ENCODE peak calls at places on chromosomes 5 and 9, in ten cellular contexts. One of them, this sample, is unnamed. For H3K36me3, the result is how much of the 10 kb centered on the place peaks cover.

GRCh38 chr5:91266184-91266705 is 116.9 kb downstream of the ARRDC3 start:
- DNase-seq in CD4-positive, CD25-positive, alpha-beta regulatory T cell: no peak
- DNase-seq in IMR-90: peak
- DNase-seq in kidney epithelial cell: no peak
- DNase-seq in heart left ventricle: no peak
- DNase-seq in Caco-2: no peak
- DNase-seq in WERI-Rb-1: no peak
- DNase-seq in mammary epithelial cell: peak
- DNase-seq in lung: no peak
- DNase-seq in left lung: no peak
- DNase-seq in this sample: peak

GRCh38 chr9:133948138-133948537 is 44.0 kb downstream of the VAV2 start:
- DNase-seq in Caco-2: no peak
- DNase-seq in CD4-positive, CD25-positive, alpha-beta regulatory T cell: no peak
- DNase-seq in lung: no peak
- DNase-seq in WERI-Rb-1: no peak
- DNase-seq in IMR-90: no peak
- DNase-seq in left lung: peak
- DNase-seq in kidney epithelial cell: no peak
- DNase-seq in heart left ventricle: peak
- DNase-seq in mammary epithelial cell: no peak
- DNase-seq in this sample: no peak

GRCh38 chr5:141319699-141320098 is 885 bp downstream of the TAF7 start:
- DNase-seq in IMR-90: no peak
- DNase-seq in heart left ventricle: no peak
- DNase-seq in kidney epithelial cell: no peak
- DNase-seq in WERI-Rb-1: no peak
- DNase-seq in mammary epithelial cell: no peak
- DNase-seq in Caco-2: no peak
- DNase-seq in left lung: no peak
- DNase-seq in lung: no peak
- DNase-seq in CD4-positive, CD25-positive, alpha-beta regulatory T cell: no peak
- DNase-seq in this sample: no peak

GRCh38 chr5:179281688-179282087 is 63.6 kb downstream of the ADAMTS2 start:
- DNase-seq in left lung: no peak
- DNase-seq in Caco-2: no peak
- DNase-seq in lung: no peak
- DNase-seq in mammary epithelial cell: no peak
- DNase-seq in heart left ventricle: no peak
- DNase-seq in IMR-90: no peak
- DNase-seq in kidney epithelial cell: no peak
- DNase-seq in CD4-positive, CD25-positive, alpha-beta regulatory T cell: no peak
- DNase-seq in WERI-Rb-1: no peak
- DNase-seq in this sample: no peak

GRCh38 chr9:106058460-106058859 is 364.1 kb downstream of the TMEM38B start:
- DNase-seq in lung: no peak
- DNase-seq in left lung: peak
- DNase-seq in Caco-2: no peak
- DNase-seq in kidney epithelial cell: no peak
- DNase-seq in heart left ventricle: no peak
- DNase-seq in WERI-Rb-1: no peak
- DNase-seq in IMR-90: no peak
- DNase-seq in CD4-positive, CD25-positive, alpha-beta regulatory T cell: no peak
- DNase-seq in mammary epithelial cell: no peak
- DNase-seq in this sample: no peak

GRCh38 chr9:116278326-116278725 is 124.7 kb downstream of the PAPPA start:
- DNase-seq in mammary epithelial cell: no peak
- DNase-seq in WERI-Rb-1: no peak
- DNase-seq in lung: no peak
- DNase-seq in IMR-90: no peak
- DNase-seq in CD4-positive, CD25-positive, alpha-beta regulatory T cell: no peak
- DNase-seq in kidney epithelial cell: no peak
- DNase-seq in heart left ventricle: no peak
- DNase-seq in Caco-2: no peak
- DNase-seq in left lung: no peak
- DNase-seq in this sample: no peak

GRCh38 chr9:886886-887285 is 45.4 kb downstream of the DMRT1 start:
- DNase-seq in Caco-2: no peak
- DNase-seq in IMR-90: no peak
- DNase-seq in kidney epithelial cell: no peak
- DNase-seq in mammary epithelial cell: no peak
- DNase-seq in lung: no peak
- DNase-seq in WERI-Rb-1: peak
- DNase-seq in heart left ventricle: no peak
- DNase-seq in left lung: no peak
- DNase-seq in CD4-positive, CD25-positive, alpha-beta regulatory T cell: no peak
- DNase-seq in this sample: no peak

GRCh38 chr5:106269252-106269843 is 1401.4 kb downstream of the EFNA5 start:
- DNase-seq in Caco-2: no peak
- DNase-seq in mammary epithelial cell: peak
- DNase-seq in WERI-Rb-1: no peak
- DNase-seq in kidney epithelial cell: peak
- DNase-seq in heart left ventricle: no peak
- DNase-seq in left lung: no peak
- DNase-seq in lung: no peak
- DNase-seq in CD4-positive, CD25-positive, alpha-beta regulatory T cell: no peak
- DNase-seq in IMR-90: peak
- DNase-seq in this sample: peak

GRCh38 chr5:96144289-96144688 is 182.6 kb upstream of the ELL2 start:
- DNase-seq in kidney epithelial cell: no peak
- DNase-seq in heart left ventricle: no peak
- DNase-seq in CD4-positive, CD25-positive, alpha-beta regulatory T cell: no peak
- DNase-seq in IMR-90: no peak
- DNase-seq in Caco-2: no peak
- DNase-seq in WERI-Rb-1: no peak
- DNase-seq in lung: no peak
- DNase-seq in left lung: no peak
- DNase-seq in mammary epithelial cell: no peak
- DNase-seq in this sample: no peak

GRCh38 chr5:158084292-158084691 is 225.3 kb upstream of the CLINT1 start:
- DNase-seq in heart left ventricle: no peak
- DNase-seq in left lung: no peak
- DNase-seq in WERI-Rb-1: no peak
- DNase-seq in Caco-2: no peak
- DNase-seq in mammary epithelial cell: peak
- DNase-seq in kidney epithelial cell: no peak
- DNase-seq in lung: no peak
- DNase-seq in CD4-positive, CD25-positive, alpha-beta regulatory T cell: no peak
- DNase-seq in IMR-90: no peak
- DNase-seq in this sample: no peak

GRCh38 chr9:18452276-18452675 is 21.7 kb upstream of the ADAMTSL1 start:
- DNase-seq in left lung: no peak
- DNase-seq in CD4-positive, CD25-positive, alpha-beta regulatory T cell: no peak
- DNase-seq in kidney epithelial cell: no peak
- DNase-seq in IMR-90: no peak
- DNase-seq in Caco-2: no peak
- DNase-seq in heart left ventricle: no peak
- DNase-seq in WERI-Rb-1: no peak
- DNase-seq in mammary epithelial cell: no peak
- DNase-seq in lung: no peak
- DNase-seq in this sample: no peak

GRCh38 chr9:6049798-6050197 is 34.4 kb upstream of the RANBP6 start:
- DNase-seq in Caco-2: no peak
- DNase-seq in IMR-90: no peak
- DNase-seq in lung: no peak
- DNase-seq in CD4-positive, CD25-positive, alpha-beta regulatory T cell: no peak
- DNase-seq in mammary epithelial cell: peak
- DNase-seq in left lung: no peak
- DNase-seq in WERI-Rb-1: no peak
- DNase-seq in kidney epithelial cell: no peak
- DNase-seq in heart left ventricle: no peak
- DNase-seq in this sample: no peak

GRCh38 chr5:64026493-64026892 is 64.2 kb upstream of the HTR1A start:
- DNase-seq in IMR-90: no peak
- DNase-seq in CD4-positive, CD25-positive, alpha-beta regulatory T cell: no peak
- DNase-seq in lung: no peak
- DNase-seq in left lung: no peak
- DNase-seq in Caco-2: no peak
- DNase-seq in heart left ventricle: no peak
- DNase-seq in WERI-Rb-1: no peak
- DNase-seq in kidney epithelial cell: no peak
- DNase-seq in mammary epithelial cell: no peak
- DNase-seq in this sample: no peak

GRCh38 chr9:30773427-30773826 is 1611.0 kb upstream of the ACO1 start:
- DNase-seq in kidney epithelial cell: no peak
- DNase-seq in CD4-positive, CD25-positive, alpha-beta regulatory T cell: no peak
- DNase-seq in heart left ventricle: no peak
- DNase-seq in Caco-2: no peak
- DNase-seq in mammary epithelial cell: no peak
- DNase-seq in IMR-90: no peak
- DNase-seq in WERI-Rb-1: no peak
- DNase-seq in lung: no peak
- DNase-seq in left lung: peak
- DNase-seq in this sample: no peak

GRCh38 chr5:53749611-53750010 is 189.2 kb downstream of the NDUFS4 start:
- DNase-seq in Caco-2: no peak
- DNase-seq in WERI-Rb-1: no peak
- DNase-seq in IMR-90: peak
- DNase-seq in left lung: no peak
- DNase-seq in lung: no peak
- DNase-seq in heart left ventricle: no peak
- DNase-seq in CD4-positive, CD25-positive, alpha-beta regulatory T cell: no peak
- DNase-seq in mammary epithelial cell: no peak
- DNase-seq in kidney epithelial cell: no peak
- DNase-seq in this sample: no peak

DNA sequence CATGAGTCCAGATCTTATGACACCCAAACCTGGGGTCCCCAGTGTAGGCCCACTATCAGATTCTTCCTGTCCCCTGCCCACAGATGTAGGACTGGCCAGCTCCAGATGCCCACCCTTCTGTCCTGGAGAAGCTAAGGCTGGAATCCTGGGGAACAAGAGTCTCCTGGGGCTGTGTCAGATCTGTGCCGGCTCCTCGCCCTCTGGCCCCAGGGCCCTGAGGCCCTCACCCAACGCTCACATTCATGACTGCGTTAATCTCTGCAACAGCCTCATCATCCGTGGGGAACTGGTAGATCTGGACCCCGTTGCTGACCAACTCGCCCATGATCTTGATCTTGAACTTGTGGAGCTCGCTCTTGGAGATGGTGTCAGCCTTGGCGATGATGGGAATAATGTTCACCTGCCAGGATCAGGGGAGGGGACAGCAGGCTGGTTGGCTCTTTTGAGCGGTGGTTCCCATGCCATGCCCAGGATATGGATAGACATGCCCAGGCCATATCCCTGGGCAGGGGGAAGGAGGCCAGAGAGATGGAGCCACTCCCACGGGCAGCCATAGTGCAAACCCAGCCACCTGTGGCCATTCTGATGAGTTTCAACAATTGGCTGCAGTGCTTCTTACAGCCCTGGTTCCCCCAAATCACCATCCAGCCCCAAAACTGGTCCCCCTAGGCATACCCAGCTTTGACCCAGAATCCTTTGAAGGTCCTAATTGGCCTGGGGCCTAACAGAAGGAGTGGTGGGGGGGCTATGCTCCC is 14.6 kb downstream of the SEPTIN8 start:
- DNase-seq in mammary epithelial cell: no peak
- DNase-seq in Caco-2: no peak
- DNase-seq in CD4-positive, CD25-positive, alpha-beta regulatory T cell: no peak
- DNase-seq in left lung: no peak
- DNase-seq in kidney epithelial cell: no peak
- DNase-seq in WERI-Rb-1: no peak
- DNase-seq in IMR-90: no peak
- DNase-seq in lung: no peak
- DNase-seq in heart left ventricle: no peak
- DNase-seq in this sample: no peak
- H3K36me3 ChIP-seq in mammary epithelial cell: under half
- H3K36me3 ChIP-seq in Caco-2: under half
- H3K36me3 ChIP-seq in CD4-positive, CD25-positive, alpha-beta regulatory T cell: under half
- H3K36me3 ChIP-seq in left lung: half or more
- H3K36me3 ChIP-seq in kidney epithelial cell: under half
- H3K36me3 ChIP-seq in WERI-Rb-1: half or more
- H3K36me3 ChIP-seq in IMR-90: half or more
- H3K36me3 ChIP-seq in lung: under half
- H3K36me3 ChIP-seq in heart left ventricle: under half
- H3K36me3 ChIP-seq in this sample: under half

DNA sequence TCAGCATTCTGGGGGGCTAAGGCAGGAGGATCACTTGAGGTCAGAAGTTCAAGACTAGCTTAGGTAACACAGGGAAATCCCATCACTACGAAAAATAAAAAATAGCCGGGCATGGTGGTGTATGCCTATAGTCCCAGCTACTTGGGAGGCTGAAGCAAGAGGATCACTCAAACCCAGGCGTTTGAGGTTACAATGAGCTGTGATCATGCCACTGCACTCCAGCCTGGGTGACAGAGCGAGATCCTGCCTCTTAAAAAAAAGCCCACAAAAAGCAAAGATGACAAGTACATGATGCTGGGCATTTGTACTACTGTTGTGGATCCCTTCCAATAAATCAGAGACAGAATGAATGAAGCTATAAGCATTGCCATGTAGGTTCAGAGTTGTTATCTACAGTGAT is 320.1 kb upstream of the PANK3 start:
- DNase-seq in kidney epithelial cell: no peak
- DNase-seq in left lung: no peak
- DNase-seq in mammary epithelial cell: no peak
- DNase-seq in lung: no peak
- DNase-seq in Caco-2: no peak
- DNase-seq in CD4-positive, CD25-positive, alpha-beta regulatory T cell: no peak
- DNase-seq in IMR-90: no peak
- DNase-seq in WERI-Rb-1: no peak
- DNase-seq in heart left ventricle: no peak
- DNase-seq in this sample: no peak
- H3K4me3 ChIP-seq in kidney epithelial cell: no peak
- H3K4me3 ChIP-seq in left lung: no peak
- H3K4me3 ChIP-seq in mammary epithelial cell: no peak
- H3K4me3 ChIP-seq in lung: no peak
- H3K4me3 ChIP-seq in Caco-2: no peak
- H3K4me3 ChIP-seq in CD4-positive, CD25-positive, alpha-beta regulatory T cell: no peak
- H3K4me3 ChIP-seq in IMR-90: no peak
- H3K4me3 ChIP-seq in WERI-Rb-1: no peak
- H3K4me3 ChIP-seq in heart left ventricle: no peak
- H3K4me3 ChIP-seq in this sample: no peak

GRCh38 chr9:90890146-90890545 is 88.5 kb downstream of the SYK start:
- DNase-seq in Caco-2: no peak
- DNase-seq in IMR-90: no peak
- DNase-seq in mammary epithelial cell: no peak
- DNase-seq in kidney epithelial cell: no peak
- DNase-seq in WERI-Rb-1: no peak
- DNase-seq in heart left ventricle: no peak
- DNase-seq in lung: no peak
- DNase-seq in left lung: no peak
- DNase-seq in CD4-positive, CD25-positive, alpha-beta regulatory T cell: no peak
- DNase-seq in this sample: no peak
- H3K36me3 ChIP-seq in Caco-2: under half
- H3K36me3 ChIP-seq in IMR-90: under half
- H3K36me3 ChIP-seq in mammary epithelial cell: under half
- H3K36me3 ChIP-seq in kidney epithelial cell: under half
- H3K36me3 ChIP-seq in WERI-Rb-1: half or more
- H3K36me3 ChIP-seq in heart left ventricle: under half
- H3K36me3 ChIP-seq in lung: under half
- H3K36me3 ChIP-seq in left lung: half or more
- H3K36me3 ChIP-seq in CD4-positive, CD25-positive, alpha-beta regulatory T cell: under half
- H3K36me3 ChIP-seq in this sample: under half

DNA sequence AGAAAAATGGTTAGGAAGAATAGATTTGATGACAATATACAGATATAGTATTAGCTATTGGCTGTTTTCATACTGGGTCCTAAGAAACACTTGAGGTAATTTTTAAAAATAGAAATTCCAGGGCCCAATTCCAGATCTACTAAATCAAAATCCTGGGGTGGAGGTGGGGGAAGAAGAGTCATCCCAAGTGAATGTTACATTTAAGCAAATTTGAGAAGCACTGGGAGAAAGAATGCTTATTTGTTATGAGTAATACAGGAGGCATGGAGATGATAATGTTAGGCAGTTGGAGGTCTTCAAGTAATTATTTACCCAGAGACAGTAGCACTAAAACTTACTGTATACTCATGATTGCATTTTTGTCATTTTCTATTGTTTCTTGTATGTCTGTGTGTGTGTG is 93.0 kb upstream of the DAB2 start:
- DNase-seq in CD4-positive, CD25-positive, alpha-beta regulatory T cell: no peak
- DNase-seq in kidney epithelial cell: peak
- DNase-seq in mammary epithelial cell: peak
- DNase-seq in WERI-Rb-1: no peak
- DNase-seq in IMR-90: peak
- DNase-seq in heart left ventricle: no peak
- DNase-seq in left lung: no peak
- DNase-seq in Caco-2: no peak
- DNase-seq in lung: no peak
- DNase-seq in this sample: peak
- H3K4me3 ChIP-seq in CD4-positive, CD25-positive, alpha-beta regulatory T cell: no peak
- H3K4me3 ChIP-seq in kidney epithelial cell: no peak
- H3K4me3 ChIP-seq in mammary epithelial cell: no peak
- H3K4me3 ChIP-seq in WERI-Rb-1: no peak
- H3K4me3 ChIP-seq in IMR-90: no peak
- H3K4me3 ChIP-seq in heart left ventricle: no peak
- H3K4me3 ChIP-seq in left lung: no peak
- H3K4me3 ChIP-seq in Caco-2: no peak
- H3K4me3 ChIP-seq in lung: no peak
- H3K4me3 ChIP-seq in this sample: no peak

This sample was measured in brain microvascular endothelial cell.